ENCODE peak calls at places on chromosome 15, in four cellular contexts. Q is CD4-positive, alpha-beta memory T cell; O is colonic mucosa; R is pancreas. S is an unnamed sample. For H3K4me1, the result is how much of the 10 kb centered on the place peaks cover.

GRCh38 chr15:35293353-35294130 is 208.4 kb upstream of the NANOGP8 start:
- DNase-seq in Q (no peak), O (no peak), R (no peak), S (peak)

GRCh38 chr15:87707581-87708130 is 548.9 kb downstream of the NTRK3 start:
- DNase-seq in Q (no peak), O (no peak), R (no peak), S (no peak)

GRCh38 chr15:74410502-74410901 is 23.3 kb downstream of the SEMA7A start:
- DNase-seq in Q (no peak), O (no peak), R (no peak), S (no peak)

GRCh38 chr15:34582461-34583357 is 742 bp downstream of the GOLGA8B start:
- DNase-seq in Q (peak), O (peak), R (peak), S (no peak)

GRCh38 chr15:89820651-89821611 is 6.3 kb upstream of the ANPEP start:
- DNase-seq in Q (no peak), O (no peak), R (peak), S (no peak)

GRCh38 chr15:47839233-47839867 is 122.0 kb downstream of the SEMA6D start:
- DNase-seq in Q (no peak), O (no peak), R (no peak), S (no peak)

GRCh38 chr15:91133511-91133910 is 33.5 kb downstream of the SV2B start:
- DNase-seq in Q (no peak), O (no peak), R (no peak), S (no peak)

GRCh38 chr15:96340611-96341464 is 10.3 kb downstream of the NR2F2 start:
- DNase-seq in Q (no peak), O (peak), R (peak), S (no peak)

GRCh38 chr15:56798639-56799038 is 65.3 kb upstream of the ZNF280D start:
- DNase-seq in Q (no peak), O (no peak), R (no peak), S (no peak)

GRCh38 chr15:29528276-29528675 is 258.7 kb upstream of the NSMCE3 start:
- DNase-seq in Q (no peak), O (no peak), R (no peak), S (no peak)

GRCh38 chr15:73024161-73024560 is 28.1 kb upstream of the NEO1 start:
- DNase-seq in Q (no peak), O (no peak), R (no peak), S (no peak)

GRCh38 chr15:40909662-40910625 is 15.7 kb downstream of the VPS18 start:
- DNase-seq in Q (no peak), O (no peak), R (peak), S (no peak)

GRCh38 chr15:70249616-70250015 is 151.9 kb upstream of the TLE3 start:
- DNase-seq in Q (no peak), O (no peak), R (no peak), S (no peak)

GRCh38 chr15:62326460-62327011 is 161.5 kb upstream of the C2CD4B start:
- DNase-seq in Q (no peak), O (no peak), R (no peak), S (peak)

GRCh38 chr15:82128401-82129143 is 82.8 kb upstream of the MEX3B start:
- DNase-seq in Q (no peak), O (no peak), R (no peak), S (no peak)

GRCh38 chr15:70158309-70158995 is 60.7 kb upstream of the TLE3 start:
- DNase-seq in Q (no peak), O (no peak), R (no peak), S (no peak)

GRCh38 chr15:74829500-74829899 is 3.1 kb downstream of the CPLX3 start:
- DNase-seq in Q (no peak), O (no peak), R (no peak), S (no peak)

GRCh38 chr15:89409184-89409992 is 74.8 kb upstream of the POLG start:
- DNase-seq in Q (no peak), O (no peak), R (no peak), S (no peak)

GRCh38 chr15:29596266-29596665 is 226.0 kb downstream of the TJP1 start:
- DNase-seq in Q (no peak), O (no peak), R (no peak), S (peak)

GRCh38 chr15:56099311-56099710 is 105.9 kb upstream of the NEDD4 start:
- DNase-seq in Q (no peak), O (no peak), R (no peak), S (no peak)

GRCh38 chr15:100041380-100041779 is 300.4 kb downstream of the ADAMTS17 start:
- DNase-seq in Q (no peak), O (no peak), R (no peak), S (no peak)

GRCh38 chr15:100114526-100114925 is 227.2 kb downstream of the ADAMTS17 start:
- DNase-seq in Q (no peak), O (no peak), R (no peak), S (no peak)

GRCh38 chr15:39486546-39487081 is 94.3 kb upstream of the THBS1 start:
- DNase-seq in Q (no peak), O (no peak), R (no peak), S (no peak)

GRCh38 chr15:80402339-80402738 is 1.8 kb upstream of the ARNT2 start:
- DNase-seq in Q (no peak), O (no peak), R (no peak), S (no peak)

GRCh38 chr15:53549697-53550315 is 209.7 kb downstream of the WDR72 start:
- DNase-seq in Q (no peak), O (no peak), R (no peak), S (peak)

GRCh38 chr15:82294061-82294690 is 31.6 kb downstream of the SAXO2 start:
- DNase-seq in Q (no peak), O (no peak), R (no peak), S (no peak)

GRCh38 chr15:33150993-33151392 is 43.5 kb downstream of the FMN1 start:
- DNase-seq in Q (no peak), O (no peak), R (no peak), S (no peak)

DNA sequence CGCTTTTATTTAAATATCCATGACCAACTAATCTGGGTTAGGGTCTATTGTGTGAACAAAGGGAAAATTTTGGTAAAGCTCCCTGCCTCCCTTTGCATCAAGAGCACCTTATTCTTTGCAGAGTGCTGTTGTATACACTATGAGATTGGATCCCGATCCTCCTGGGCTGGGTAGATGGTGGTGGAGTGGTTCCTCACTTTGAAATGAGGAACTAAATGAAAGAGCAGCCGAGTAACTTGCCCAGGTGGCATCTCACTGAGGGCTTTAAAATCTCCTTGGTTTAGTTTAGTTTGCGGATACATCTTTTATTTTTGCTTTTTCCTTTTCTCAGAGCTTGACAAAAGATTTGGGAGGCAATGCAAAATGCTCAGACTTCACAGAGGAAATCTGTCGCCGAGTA is 19.4 kb downstream of the IDH3A start:
- DNase-seq in Q (no peak), O (peak), R (no peak), S (no peak)
- H3K4me1 ChIP-seq in Q (under half), O (under half), R (under half), S (under half)

DNA sequence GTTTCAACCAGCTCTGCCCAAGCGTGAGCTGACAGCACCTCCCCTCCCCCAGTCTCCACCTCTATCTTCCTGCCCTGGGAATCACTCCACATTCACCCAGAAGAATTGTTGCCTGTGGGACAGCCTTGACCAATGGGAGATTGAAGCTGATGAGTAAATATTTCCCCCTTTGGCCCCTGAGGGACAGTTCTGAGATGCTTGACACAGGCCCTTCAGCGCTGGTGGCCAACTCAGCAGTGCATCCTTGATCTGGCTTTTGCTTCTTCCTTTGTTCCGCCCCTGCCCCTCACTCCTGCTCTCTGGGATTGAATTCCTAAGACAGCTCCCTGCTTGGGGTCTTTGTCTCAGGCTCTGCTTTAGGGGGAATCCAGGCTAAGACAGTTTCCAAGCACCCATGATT is 13.1 kb upstream of the SKIC8 start:
- DNase-seq in Q (no peak), O (no peak), R (no peak), S (no peak)
- H3K4me1 ChIP-seq in Q (under half), O (under half), R (under half), S (under half)

GRCh38 chr15:68583936-68584703 is 5.3 kb downstream of the CORO2B start:
- DNase-seq in Q (no peak), O (no peak), R (peak), S (no peak)
- H3K4me1 ChIP-seq in Q (under half), O (under half), R (under half), S (under half)

GRCh38 chr15:85611361-85611760 is 183.4 kb downstream of the KLHL25 start:
- DNase-seq in Q (no peak), O (no peak), R (no peak), S (no peak)

GRCh38 chr15:85606721-85607120 is 188.0 kb downstream of the KLHL25 start:
- DNase-seq in Q (no peak), O (no peak), R (no peak), S (no peak)

GRCh38 chr15:85607141-85607806 is 187.5 kb downstream of the KLHL25 start:
- DNase-seq in Q (no peak), O (no peak), R (no peak), S (no peak)

GRCh38 chr15:85607842-85608241 is 186.9 kb downstream of the KLHL25 start:
- DNase-seq in Q (no peak), O (no peak), R (no peak), S (no peak)

GRCh38 chr15:85609492-85609891 is 185.2 kb downstream of the KLHL25 start:
- DNase-seq in Q (no peak), O (no peak), R (no peak), S (no peak)
- H3K4me1 ChIP-seq in Q (under half), O (under half), R (under half), S (under half)

DNA sequence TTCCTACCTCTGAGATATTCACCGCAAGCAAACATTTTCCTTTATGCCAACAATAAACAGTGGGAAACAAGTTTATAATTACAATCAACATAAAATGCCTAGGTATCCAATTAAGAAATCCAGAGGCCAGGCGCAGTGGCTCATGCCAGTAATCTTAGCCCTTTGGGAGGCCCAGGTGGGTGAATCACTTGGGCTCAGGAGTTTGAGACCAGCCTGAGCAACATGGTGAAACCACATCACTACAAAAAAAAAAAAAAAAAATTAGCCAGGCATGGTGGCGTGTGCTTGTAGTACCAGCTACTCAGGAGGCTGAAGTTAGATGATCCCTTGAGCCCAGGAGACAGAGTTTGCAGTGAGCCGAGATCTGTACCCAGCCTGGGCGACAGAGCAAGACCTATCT is 17.3 kb downstream of the TBC1D2B start:
- DNase-seq in Q (no peak), O (no peak), R (no peak), S (no peak)
- H3K4me1 ChIP-seq in Q (half or more), O (under half), R (half or more), S (under half)

DNA sequence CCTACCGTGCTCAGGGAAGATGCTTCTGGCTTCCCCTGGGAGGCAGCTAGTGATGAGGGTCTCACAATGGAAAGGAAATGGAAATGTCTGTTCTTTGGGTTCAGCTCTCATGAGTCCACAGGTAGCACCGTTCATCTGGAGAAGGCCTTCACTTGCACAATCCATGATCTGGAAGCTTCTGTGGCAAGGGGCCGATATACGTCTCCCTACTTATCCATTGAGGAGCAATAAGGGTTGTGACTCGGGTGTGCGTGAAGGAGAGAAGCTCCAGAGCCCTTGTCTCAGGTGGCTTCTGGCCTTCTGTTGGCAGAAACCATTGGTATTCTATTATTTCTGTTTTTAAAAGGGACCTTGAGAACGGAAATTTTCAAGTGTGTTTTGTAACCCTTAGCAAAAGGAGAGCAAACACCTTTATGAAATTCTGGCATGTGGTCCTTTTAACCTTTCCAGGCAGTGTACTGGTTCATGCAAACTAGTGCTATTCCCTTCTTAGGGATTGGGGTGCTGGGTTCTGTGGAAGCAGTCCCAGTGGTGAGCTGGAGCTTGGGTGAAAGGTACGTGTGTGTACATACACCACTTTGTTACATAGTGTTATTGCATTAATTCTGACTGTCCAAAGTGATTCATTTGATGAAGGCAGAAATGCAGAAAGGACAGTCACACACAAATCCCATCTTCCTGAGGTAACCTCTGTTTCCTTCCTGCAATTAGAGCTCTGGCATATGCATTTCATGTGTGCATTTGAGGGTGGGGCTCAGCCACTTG is 32.5 kb downstream of the KLF13 start:
- DNase-seq in Q (no peak), O (no peak), R (peak), S (no peak)
- H3K4me1 ChIP-seq in Q (half or more), O (half or more), R (half or more), S (under half)